ENCODE peak calls at places on chromosomes 3 and 15, in four cellular contexts. One of them, this sample, is unnamed.
A peak's percentile ranks its signal among the peaks of the same experiment; 100 is the strongest.

GRCh38 chr3:145015243-145015642 is 1043.6 kb downstream of the DIPK2A start:
- DNase-seq in HepG2: no peak
- DNase-seq in stomach: no peak
- DNase-seq in tibial nerve: no peak
- DNase-seq in this sample: no peak

GRCh38 chr3:50250514-50250913 is 14.5 kb downstream of the GNAI2 start:
- DNase-seq in tibial nerve: no peak
- DNase-seq in HepG2: no peak
- DNase-seq in stomach: no peak
- DNase-seq in this sample: no peak

GRCh38 chr3:16028604-16029003 is 145.9 kb upstream of the GALNT15 start:
- DNase-seq in stomach: no peak
- DNase-seq in HepG2: no peak
- DNase-seq in tibial nerve: no peak
- DNase-seq in this sample: no peak

GRCh38 chr3:84965141-84965540 is 6.4 kb downstream of the CADM2 start:
- DNase-seq in tibial nerve: no peak
- DNase-seq in stomach: no peak
- DNase-seq in HepG2: peak; percentile 10
- DNase-seq in this sample: no peak

GRCh38 chr3:155412856-155413255 is 119.4 kb upstream of the STRIT1 start:
- DNase-seq in tibial nerve: no peak
- DNase-seq in HepG2: no peak
- DNase-seq in stomach: no peak
- DNase-seq in this sample: no peak

GRCh38 chr15:90362936-90363212 is 10.8 kb downstream of the ZNF774 start:
- DNase-seq in stomach: no peak
- DNase-seq in tibial nerve: no peak
- DNase-seq in HepG2: no peak
- DNase-seq in this sample: no peak

GRCh38 chr15:83845230-83845629 is 191.3 kb downstream of the ADAMTSL3 start:
- DNase-seq in tibial nerve: no peak
- DNase-seq in HepG2: no peak
- DNase-seq in stomach: no peak
- DNase-seq in this sample: no peak

GRCh38 chr15:38528279-38528678 is 36.3 kb downstream of the RASGRP1 start:
- DNase-seq in tibial nerve: no peak
- DNase-seq in HepG2: no peak
- DNase-seq in stomach: no peak
- DNase-seq in this sample: no peak

GRCh38 chr3:30661107-30661873 is 54.9 kb downstream of the TGFBR2 start:
- DNase-seq in stomach: no peak
- DNase-seq in tibial nerve: no peak
- DNase-seq in HepG2: no peak
- DNase-seq in this sample: no peak

GRCh38 chr3:30658328-30659052 is 52.1 kb downstream of the TGFBR2 start:
- DNase-seq in stomach: no peak
- DNase-seq in tibial nerve: no peak
- DNase-seq in HepG2: peak; percentile 32
- DNase-seq in this sample: no peak

GRCh38 chr3:30660656-30661055 is 54.3 kb downstream of the TGFBR2 start:
- DNase-seq in stomach: no peak
- DNase-seq in tibial nerve: no peak
- DNase-seq in HepG2: no peak
- DNase-seq in this sample: no peak

GRCh38 chr3:30659270-30660127 is 53.1 kb downstream of the TGFBR2 start:
- DNase-seq in stomach: no peak
- DNase-seq in tibial nerve: no peak
- DNase-seq in HepG2: peak; percentile 78
- DNase-seq in this sample: no peak

DNA sequence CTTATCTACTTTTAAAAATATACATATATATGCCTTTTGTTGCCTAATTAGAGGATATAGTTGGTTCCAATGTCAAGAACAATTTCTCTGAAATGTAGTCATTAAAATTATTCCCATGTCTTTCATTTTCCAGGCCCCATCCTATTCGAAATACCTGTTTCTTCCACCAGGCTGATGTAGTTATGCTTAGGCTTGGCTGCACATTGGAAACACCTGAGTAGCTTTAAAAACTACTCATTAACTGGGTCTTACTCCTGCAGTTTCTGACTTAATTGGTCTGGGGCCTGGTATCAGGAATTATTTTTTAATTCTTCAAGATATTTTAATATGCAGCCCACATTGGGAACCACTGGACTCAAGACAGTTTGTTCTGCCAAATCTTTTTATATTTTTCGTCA is 53.7 kb downstream of the TGFBR2 start:
- DNase-seq in HepG2: no peak
- DNase-seq in tibial nerve: no peak
- DNase-seq in stomach: no peak
- DNase-seq in this sample: no peak
- H3K4me1 ChIP-seq in HepG2: peaks cover 65% of the 10 kb centered on the region
- H3K4me1 ChIP-seq in tibial nerve: peaks cover 3% of the 10 kb centered on the region
- H3K4me1 ChIP-seq in stomach: peaks cover 51% of the 10 kb centered on the region
- H3K4me1 ChIP-seq in this sample: peaks cover 13% of the 10 kb centered on the region

GRCh38 chr3:12484198-12484982 is at the start of gene TSEN2:
- DNase-seq in HepG2: peak; percentile 87
- DNase-seq in stomach: peak; percentile 96
- DNase-seq in tibial nerve: peak; percentile 85
- DNase-seq in this sample: peak; percentile 93
- TF ChIP-seq CTCF in HepG2: peak; percentile 63
- TF ChIP-seq CTCF in stomach: no peak
- TF ChIP-seq CTCF in tibial nerve: peak; percentile 68
- TF ChIP-seq CTCF in this sample: no peak

GRCh38 chr3:141542989-141543388 is 56.2 kb downstream of the RASA2 start:
- DNase-seq in stomach: no peak
- DNase-seq in tibial nerve: no peak
- DNase-seq in HepG2: no peak
- DNase-seq in this sample: no peak
- TF ChIP-seq POLR2A in stomach: no peak
- TF ChIP-seq POLR2A in tibial nerve: no peak
- TF ChIP-seq POLR2A in HepG2: no peak
- TF ChIP-seq POLR2A in this sample: no peak

DNA sequence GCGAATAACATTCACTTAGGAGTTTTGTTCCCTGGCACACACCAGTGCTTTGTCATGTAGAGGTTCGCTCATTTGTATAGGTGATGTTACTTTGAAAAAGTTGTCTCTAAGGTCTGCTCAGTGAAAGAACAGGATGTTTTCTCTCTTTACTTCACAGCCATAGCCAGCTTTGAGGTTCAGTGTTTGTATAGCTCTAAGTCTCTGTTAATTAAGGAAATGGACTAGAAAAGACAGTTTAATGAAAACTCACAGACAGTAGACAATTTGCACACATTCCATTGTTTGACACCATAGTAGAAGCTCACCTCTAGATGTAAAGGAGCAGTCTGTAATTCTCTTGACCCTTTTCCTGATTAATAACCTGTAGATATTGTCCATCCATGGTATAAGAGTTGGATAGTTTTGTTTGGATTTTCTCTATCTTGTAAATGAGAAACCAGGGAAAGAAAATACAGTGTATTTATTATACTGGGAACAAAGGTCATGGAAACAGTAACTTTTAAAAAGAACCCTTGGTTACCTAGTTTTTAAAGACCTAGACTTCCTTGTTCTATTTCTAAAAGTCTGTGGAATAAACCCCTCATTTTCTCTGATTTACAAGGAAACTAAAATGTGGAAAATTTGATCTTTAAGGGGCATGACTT is 50.4 kb downstream of the PDE8A start:
- DNase-seq in tibial nerve: no peak
- DNase-seq in stomach: no peak
- DNase-seq in HepG2: no peak
- DNase-seq in this sample: no peak
- H3K4me1 ChIP-seq in tibial nerve: no peaks in the 10 kb centered on the region
- H3K4me1 ChIP-seq in stomach: peaks cover 52% of the 10 kb centered on the region
- H3K4me1 ChIP-seq in HepG2: peaks cover 87% of the 10 kb centered on the region
- H3K4me1 ChIP-seq in this sample: peaks cover 32% of the 10 kb centered on the region

DNA sequence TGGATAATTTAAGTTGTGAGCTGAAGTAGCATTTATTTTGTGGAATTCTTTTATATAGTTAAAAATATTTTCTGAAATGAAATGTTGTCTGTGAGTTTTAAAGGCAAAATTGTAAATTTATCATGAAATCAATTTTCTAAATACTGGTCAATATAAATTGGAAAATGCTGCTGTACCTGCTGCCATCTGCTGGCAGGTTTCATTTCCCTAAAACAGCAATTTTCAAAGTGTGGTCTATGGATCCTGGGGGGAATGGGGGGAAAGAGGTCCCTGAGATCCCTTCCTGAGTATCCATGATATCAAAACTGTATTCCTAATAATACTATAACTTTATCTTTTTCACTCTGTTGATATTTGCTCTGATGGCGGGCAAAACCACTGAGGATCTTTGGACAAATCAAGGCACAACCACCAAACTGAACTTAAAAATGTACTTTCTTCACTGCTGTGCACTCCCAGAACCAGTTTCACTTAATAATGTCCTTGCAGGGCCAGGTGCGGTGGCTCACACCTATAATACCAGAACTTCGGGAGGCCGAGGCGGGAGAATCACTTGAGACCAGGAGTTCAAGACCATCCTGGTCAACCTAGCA is 17.2 kb upstream of the CCR4 start:
- DNase-seq in tibial nerve: no peak
- DNase-seq in stomach: peak; percentile 34
- DNase-seq in HepG2: no peak
- DNase-seq in this sample: peak; percentile 29
- TF ChIP-seq CTCF in tibial nerve: peak; percentile 48
- TF ChIP-seq CTCF in stomach: peak; percentile 62
- TF ChIP-seq CTCF in HepG2: peak; percentile 72
- TF ChIP-seq CTCF in this sample: peak; percentile 77

DNA sequence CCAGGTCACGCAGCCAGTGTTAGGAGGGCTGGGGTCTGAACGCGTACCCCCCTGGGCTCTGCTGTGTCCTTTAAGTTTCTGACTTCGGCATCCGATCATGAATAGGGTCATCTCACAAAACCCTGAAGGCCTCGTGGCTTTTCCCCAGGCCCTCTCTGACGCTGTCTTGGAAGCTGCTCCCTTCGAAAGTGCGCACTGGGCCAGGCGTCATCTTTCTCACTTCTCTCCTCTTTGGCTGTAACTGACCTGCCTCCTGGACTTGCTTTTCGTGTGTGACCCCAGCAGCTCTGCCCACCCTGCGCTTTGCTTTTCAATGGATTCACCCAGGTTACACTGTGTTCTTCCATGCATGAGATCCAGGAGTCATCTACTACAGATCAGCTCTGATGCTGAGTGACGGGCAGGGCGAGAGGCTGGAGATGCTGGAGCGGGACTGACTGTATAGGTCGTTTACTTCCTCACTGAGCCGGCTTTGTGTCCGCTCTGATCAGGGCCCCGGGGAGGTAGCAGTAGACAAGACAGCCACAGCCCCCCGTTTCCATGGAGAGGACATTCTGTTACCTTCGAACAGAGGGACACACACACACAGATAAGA is 45.0 kb upstream of the PCSK6 start:
- DNase-seq in HepG2: no peak
- DNase-seq in tibial nerve: no peak
- DNase-seq in stomach: no peak
- DNase-seq in this sample: no peak
- TF ChIP-seq POLR2A in HepG2: no peak
- TF ChIP-seq POLR2A in tibial nerve: no peak
- TF ChIP-seq POLR2A in stomach: no peak
- TF ChIP-seq POLR2A in this sample: no peak

GRCh38 chr15:31341501-31342195 is 15.0 kb downstream of the KLF13 start:
- DNase-seq in HepG2: no peak
- DNase-seq in stomach: no peak
- DNase-seq in tibial nerve: no peak
- DNase-seq in this sample: peak; percentile 4

GRCh38 chr15:31340047-31340446 is 13.4 kb downstream of the KLF13 start:
- DNase-seq in stomach: no peak
- DNase-seq in HepG2: no peak
- DNase-seq in tibial nerve: no peak
- DNase-seq in this sample: no peak

GRCh38 chr15:31340591-31340990 is 14.0 kb downstream of the KLF13 start:
- DNase-seq in stomach: no peak
- DNase-seq in HepG2: no peak
- DNase-seq in tibial nerve: no peak
- DNase-seq in this sample: no peak

GRCh38 chr15:31342381-31342780 is 15.7 kb downstream of the KLF13 start:
- DNase-seq in stomach: no peak
- DNase-seq in HepG2: no peak
- DNase-seq in tibial nerve: no peak
- DNase-seq in this sample: peak; percentile 19

DNA sequence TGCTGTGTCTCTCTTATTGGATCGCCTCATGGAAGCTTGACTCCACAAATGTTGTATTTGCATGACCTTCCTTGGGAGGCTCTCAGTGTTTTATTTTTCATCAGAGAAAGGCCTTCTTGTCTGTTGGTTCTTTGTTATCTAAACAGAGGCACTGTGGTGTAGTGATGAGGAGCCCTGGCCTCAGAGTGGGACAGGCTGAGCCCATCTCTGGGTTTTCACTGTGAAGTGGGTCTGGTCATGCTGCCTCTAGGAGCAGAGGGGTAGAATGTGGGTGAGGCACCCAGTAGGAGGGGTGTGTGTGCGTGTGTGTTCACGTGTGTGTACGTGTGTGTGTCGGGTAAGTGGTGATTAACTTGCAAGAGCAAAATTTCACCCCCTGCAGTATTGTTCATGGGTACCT is 14.4 kb downstream of the KLF13 start:
- DNase-seq in HepG2: no peak
- DNase-seq in tibial nerve: no peak
- DNase-seq in stomach: no peak
- DNase-seq in this sample: peak; percentile 5
- H3K4me1 ChIP-seq in HepG2: peaks cover 46% of the 10 kb centered on the region
- H3K4me1 ChIP-seq in tibial nerve: peaks cover 5% of the 10 kb centered on the region
- H3K4me1 ChIP-seq in stomach: peaks cover 100% of the 10 kb centered on the region
- H3K4me1 ChIP-seq in this sample: peaks cover 92% of the 10 kb centered on the region

DNA sequence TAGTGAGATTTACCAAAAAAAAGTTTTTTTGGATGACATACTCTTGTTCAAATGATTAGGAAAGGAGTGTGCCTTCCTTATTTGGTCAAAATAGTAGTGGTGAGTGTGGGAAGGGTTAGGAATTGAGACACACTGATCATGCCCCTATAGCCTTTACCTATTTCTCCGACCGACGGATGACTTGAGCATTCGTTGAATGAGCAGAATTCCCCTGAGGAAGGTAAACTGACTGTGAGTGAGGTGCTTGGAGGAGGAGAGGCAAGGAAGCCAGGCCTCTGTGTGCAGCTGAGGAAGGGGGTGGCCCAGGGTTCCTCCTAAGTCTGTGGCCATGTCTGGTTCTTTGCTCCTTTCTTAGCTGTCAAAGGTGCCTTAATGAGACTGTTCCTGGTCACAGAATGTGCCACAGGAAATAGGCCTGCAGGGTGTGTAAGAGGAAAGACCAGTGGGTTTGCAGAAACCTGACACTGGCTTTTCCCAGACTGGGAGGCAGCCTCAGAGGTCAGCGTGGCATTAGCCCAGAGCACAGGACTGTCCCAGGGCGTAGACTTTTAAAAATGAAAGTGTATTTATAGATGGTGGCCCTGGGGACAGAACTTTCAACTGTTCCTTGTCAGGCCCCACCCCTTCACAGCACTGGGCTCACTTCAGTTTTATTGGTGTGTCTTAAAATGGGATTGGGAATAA is 307.7 kb upstream of the C2CD4B start:
- DNase-seq in HepG2: peak; percentile 54
- DNase-seq in stomach: no peak
- DNase-seq in tibial nerve: no peak
- DNase-seq in this sample: peak; percentile 12
- TF ChIP-seq CTCF in HepG2: peak; percentile 16
- TF ChIP-seq CTCF in stomach: no peak
- TF ChIP-seq CTCF in tibial nerve: peak; percentile 15
- TF ChIP-seq CTCF in this sample: no peak

GRCh38 chr3:129313415-129313982 is 34.8 kb downstream of the HMCES start:
- DNase-seq in tibial nerve: no peak
- DNase-seq in HepG2: no peak
- DNase-seq in stomach: no peak
- DNase-seq in this sample: no peak
- TF ChIP-seq POLR2A in tibial nerve: no peak
- TF ChIP-seq POLR2A in HepG2: no peak
- TF ChIP-seq POLR2A in stomach: no peak
- TF ChIP-seq POLR2A in this sample: no peak

This sample was measured in thyroid gland.